ENCODE peak calls at places on chromosome 9, in six cellular contexts. T is smooth muscle cell of the brain vasculature; R is anterior cingulate cortex; P is HS-5; M is NT2/D1; S is naive thymus-derived CD8-positive, alpha-beta T cell. V is an unnamed sample.

GRCh38 chr9:120950421-120951388 is 24.1 kb upstream of the TRAF1 start:
- DNase-seq in T (no peak), R (no peak), P (no peak), M (no peak), S (no peak), V (no peak)

GRCh38 chr9:134061019-134061687 is 6.7 kb downstream of the BRD3 start:
- DNase-seq in T (no peak), R (no peak), P (no peak), M (no peak), S (no peak), V (no peak)

GRCh38 chr9:89817186-89817960 is 212.6 kb downstream of the GADD45G start:
- DNase-seq in T (no peak), R (no peak), P (no peak), M (no peak), S (no peak), V (no peak)

GRCh38 chr9:87554976-87555375 is 57.3 kb downstream of the DAPK1 start:
- DNase-seq in T (no peak), R (no peak), P (no peak), M (no peak), S (no peak), V (no peak)

GRCh38 chr9:137303031-137303892 is 1.2 kb upstream of the NRARP start:
- DNase-seq in T (no peak), R (no peak), P (no peak), M (no peak), S (no peak), V (no peak)

GRCh38 chr9:71685394-71685793 is 82.9 kb downstream of the CEMIP2 start:
- DNase-seq in T (no peak), R (no peak), P (no peak), M (no peak), S (no peak), V (no peak)

GRCh38 chr9:87950765-87951488 is 23.4 kb downstream of the CDK20 start:
- DNase-seq in T (no peak), R (no peak), P (no peak), M (peak; percentile 22), S (no peak), V (no peak)

GRCh38 chr9:18542837-18543405 is 69.0 kb downstream of the ADAMTSL1 start:
- DNase-seq in T (no peak), R (no peak), P (peak; percentile 11), M (no peak), S (no peak), V (no peak)

GRCh38 chr9:99816392-99816791 is 5.3 kb upstream of the NR4A3 start:
- DNase-seq in T (no peak), R (no peak), P (no peak), M (no peak), S (no peak), V (no peak)

GRCh38 chr9:111959468-111959941 is 62.9 kb downstream of the UGCG start:
- DNase-seq in T (no peak), R (no peak), P (peak; percentile 94), M (no peak), S (no peak), V (peak; percentile 82)

GRCh38 chr9:130377612-130378011 is 67.1 kb upstream of the ASS1 start:
- DNase-seq in T (no peak), R (no peak), P (no peak), M (no peak), S (no peak), V (no peak)

GRCh38 chr9:76374702-76375543 is 19.3 kb downstream of the RFK start:
- DNase-seq in T (peak; percentile 69), R (no peak), P (peak; percentile 68), M (peak; percentile 50), S (no peak), V (peak; percentile 75)

GRCh38 chr9:137977572-137978261 is 100.1 kb downstream of the CACNA1B start:
- DNase-seq in T (no peak), R (no peak), P (no peak), M (no peak), S (no peak), V (no peak)